ENCODE peak calls at places on chromosome 16, in seven cellular contexts. J is H1, P is AG10803, M is IMR-90, E is tibial nerve, X is PC-9, R is GM12865. D is an unnamed sample.

GRCh38 chr16:70597135-70597534 is 49.2 kb upstream of the IL34 start:
- DNase-seq in J (no peak), P (no peak), M (no peak), E (no peak), X (no peak), R (no peak), D (no peak)

GRCh38 chr16:3147046-3147756 is 12.4 kb downstream of the ZNF213 start:
- DNase-seq in J (no peak), P (no peak), M (no peak), E (no peak), X (peak), R (no peak), D (no peak)

GRCh38 chr16:49457196-49457595 is 83.6 kb downstream of the C16orf78 start:
- DNase-seq in J (no peak), P (no peak), M (no peak), E (no peak), X (no peak), R (no peak), D (no peak)

GRCh38 chr16:55660026-55660425 is 4.2 kb downstream of the SLC6A2 start:
- DNase-seq in J (no peak), P (no peak), M (no peak), E (no peak), X (no peak), R (no peak), D (no peak)

GRCh38 chr16:83906690-83907089 is 7.8 kb downstream of the MLYCD start:
- DNase-seq in J (no peak), P (peak), M (peak), E (no peak), X (no peak), R (no peak), D (no peak)

GRCh38 chr16:27228621-27229501 is 25.5 kb downstream of the KDM8 start:
- DNase-seq in J (no peak), P (no peak), M (no peak), E (no peak), X (no peak), R (peak), D (no peak)

GRCh38 chr16:81921415-81921814 is 89.9 kb downstream of the SDR42E1 start:
- DNase-seq in J (no peak), P (no peak), M (peak), E (no peak), X (no peak), R (no peak), D (no peak)

GRCh38 chr16:662095-662494 is 5.8 kb upstream of the RHOT2 start:
- DNase-seq in J (no peak), P (no peak), M (no peak), E (no peak), X (no peak), R (no peak), D (no peak)

GRCh38 chr16:50955311-50955710 is 195.8 kb downstream of the SALL1 start:
- DNase-seq in J (no peak), P (no peak), M (no peak), E (no peak), X (no peak), R (no peak), D (no peak)

GRCh38 chr16:84115919-84116719 is 623 bp downstream of the MBTPS1 start:
- DNase-seq in J (no peak), P (peak), M (peak), E (no peak), X (peak), R (peak), D (no peak)

GRCh38 chr16:66299349-66299748 is 67.1 kb upstream of the CDH5 start:
- DNase-seq in J (no peak), P (no peak), M (no peak), E (no peak), X (no peak), R (no peak), D (no peak)

GRCh38 chr16:22206847-22207714 is 1.0 kb downstream of the EEF2K start:
- DNase-seq in J (no peak), P (peak), M (peak), E (peak), X (no peak), R (peak), D (peak)

GRCh38 chr16:75559564-75560372 is 3.7 kb upstream of the TMEM231 start:
- DNase-seq in J (no peak), P (peak), M (peak), E (no peak), X (no peak), R (no peak), D (no peak)

GRCh38 chr16:1364510-1364909 is 12.8 kb downstream of the GNPTG start:
- DNase-seq in J (no peak), P (no peak), M (no peak), E (no peak), X (no peak), R (no peak), D (no peak)

GRCh38 chr16:59412275-59412841 is 678.2 kb upstream of the GOT2 start:
- DNase-seq in J (no peak), P (no peak), M (peak), E (no peak), X (no peak), R (no peak), D (no peak)

GRCh38 chr16:76964464-76965154 is 226.4 kb upstream of the MON1B start:
- DNase-seq in J (no peak), P (no peak), M (no peak), E (no peak), X (no peak), R (no peak), D (no peak)

GRCh38 chr16:50152386-50152806 is 710 bp upstream of the TENT4B start:
- DNase-seq in J (peak), P (peak), M (no peak), E (no peak), X (no peak), R (peak), D (no peak)

GRCh38 chr16:49061315-49061714 is 220.3 kb downstream of the CBLN1 start:
- DNase-seq in J (no peak), P (no peak), M (no peak), E (no peak), X (no peak), R (no peak), D (no peak)

GRCh38 chr16:17358846-17359245 is 111.9 kb downstream of the XYLT1 start:
- DNase-seq in J (no peak), P (no peak), M (no peak), E (no peak), X (no peak), R (no peak), D (no peak)

GRCh38 chr16:66552288-66553143 is at the start of gene CKLF:
- DNase-seq in J (peak), P (peak), M (peak), E (peak), X (peak), R (peak), D (peak)

GRCh38 chr16:84198401-84198800 is 7.4 kb downstream of the ADAD2 start:
- DNase-seq in J (no peak), P (peak), M (peak), E (peak), X (no peak), R (no peak), D (no peak)

GRCh38 chr16:67518676-67519075 is 10.0 kb upstream of the RIPOR1 start:
- DNase-seq in J (no peak), P (no peak), M (no peak), E (no peak), X (no peak), R (no peak), D (no peak)

GRCh38 chr16:30747799-30748633 is at the start of gene PHKG2:
- DNase-seq in J (peak), P (peak), M (peak), E (peak), X (peak), R (peak), D (peak)
- TF ChIP-seq CTCF in J (no peak), P (no peak), M (no peak), E (peak), X (no peak), R (no peak), D (no peak)

DNA sequence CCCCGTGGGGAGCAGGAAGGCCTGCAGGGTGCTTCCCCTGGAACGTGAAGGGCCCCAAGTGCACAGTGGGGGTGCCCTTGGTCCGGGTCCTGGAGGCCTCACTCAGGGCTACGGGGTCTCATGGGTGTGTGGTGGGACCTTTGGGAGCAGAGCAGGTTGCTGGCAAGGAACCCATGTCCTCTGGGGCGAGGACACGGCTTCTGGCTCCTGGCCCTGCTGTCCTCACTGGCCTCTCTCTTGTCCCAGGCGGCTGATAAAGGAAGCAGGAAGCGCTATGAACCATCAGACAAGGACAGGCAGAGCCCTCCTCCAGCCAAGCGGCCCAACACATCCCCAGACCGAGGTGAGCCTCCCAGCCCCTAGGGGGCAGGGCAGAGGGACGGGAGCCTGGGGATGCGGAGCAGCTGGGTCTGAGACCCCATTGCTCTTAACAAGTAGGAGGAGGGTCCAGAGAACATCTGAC is 9.8 kb upstream of the IL17C start:
- DNase-seq in J (peak), P (no peak), M (no peak), E (no peak), X (no peak), R (no peak), D (no peak)
- TF ChIP-seq CTCF in J (peak), P (peak), M (peak), E (no peak), X (peak), R (peak), D (peak)

DNA sequence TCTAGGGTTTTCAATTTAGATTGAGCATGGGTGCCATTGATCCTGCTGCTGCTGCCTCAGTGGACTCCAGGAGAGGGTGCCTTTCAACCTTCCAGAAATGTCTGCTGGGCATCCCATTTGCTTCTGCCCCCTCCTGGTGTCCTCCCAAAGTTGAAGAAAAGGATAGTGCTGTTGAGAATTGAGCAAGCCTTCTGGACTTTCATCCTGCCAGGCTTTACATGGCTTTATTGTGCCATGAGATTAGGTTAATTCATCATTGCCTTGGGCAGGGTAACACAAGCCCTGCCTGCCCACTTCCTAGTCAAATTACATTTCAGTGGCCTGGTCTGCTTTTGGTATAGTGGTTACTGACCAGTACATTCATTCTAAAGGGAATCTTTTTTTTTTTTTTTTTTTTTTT is 17.9 kb upstream of the TANGO6 start:
- DNase-seq in J (no peak), P (no peak), M (no peak), E (no peak), X (no peak), R (no peak), D (no peak)
- TF ChIP-seq CTCF in J (no peak), P (no peak), M (no peak), E (no peak), X (no peak), R (no peak), D (no peak)

GRCh38 chr16:72818286-72818845 is 229.6 kb downstream of the ZFHX3 start:
- DNase-seq in J (peak), P (no peak), M (no peak), E (no peak), X (no peak), R (no peak), D (no peak)
- TF ChIP-seq CTCF in J (peak), P (peak), M (peak), E (no peak), X (no peak), R (no peak), D (no peak)

GRCh38 chr16:54542805-54543504 is 256.4 kb upstream of the IRX3 start:
- DNase-seq in J (no peak), P (no peak), M (no peak), E (no peak), X (no peak), R (no peak), D (no peak)

GRCh38 chr16:54545890-54546476 is 259.4 kb upstream of the IRX3 start:
- DNase-seq in J (no peak), P (no peak), M (no peak), E (no peak), X (no peak), R (no peak), D (no peak)

GRCh38 chr16:54547052-54547451 is 260.5 kb upstream of the IRX3 start:
- DNase-seq in J (no peak), P (no peak), M (no peak), E (no peak), X (no peak), R (no peak), D (no peak)

GRCh38 chr16:54544553-54545180 is 258.1 kb upstream of the IRX3 start:
- DNase-seq in J (no peak), P (no peak), M (no peak), E (no peak), X (no peak), R (no peak), D (no peak)

DNA sequence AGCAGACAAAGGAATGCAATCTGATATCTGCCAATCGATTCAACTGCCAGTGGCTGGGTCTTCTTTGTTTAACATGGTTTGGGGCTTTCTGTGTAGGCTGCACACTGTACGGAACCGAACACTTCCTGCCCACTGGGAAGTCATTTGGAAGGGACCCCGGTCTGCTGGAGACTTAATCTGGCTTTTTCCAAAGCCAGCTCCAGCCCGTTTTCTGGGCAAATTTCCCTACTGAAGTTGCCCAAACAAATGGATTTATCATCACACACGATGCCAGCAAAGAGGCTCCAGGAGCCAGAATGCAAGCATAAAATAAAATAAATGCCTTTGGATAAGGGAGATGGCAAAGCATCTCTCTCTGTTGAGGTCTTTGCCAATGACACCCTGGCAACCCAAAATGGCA is 259.9 kb upstream of the IRX3 start:
- DNase-seq in J (no peak), P (no peak), M (no peak), E (no peak), X (no peak), R (no peak), D (no peak)
- TF ChIP-seq CTCF in J (no peak), P (no peak), M (no peak), E (no peak), X (no peak), R (no peak), D (no peak)

DNA sequence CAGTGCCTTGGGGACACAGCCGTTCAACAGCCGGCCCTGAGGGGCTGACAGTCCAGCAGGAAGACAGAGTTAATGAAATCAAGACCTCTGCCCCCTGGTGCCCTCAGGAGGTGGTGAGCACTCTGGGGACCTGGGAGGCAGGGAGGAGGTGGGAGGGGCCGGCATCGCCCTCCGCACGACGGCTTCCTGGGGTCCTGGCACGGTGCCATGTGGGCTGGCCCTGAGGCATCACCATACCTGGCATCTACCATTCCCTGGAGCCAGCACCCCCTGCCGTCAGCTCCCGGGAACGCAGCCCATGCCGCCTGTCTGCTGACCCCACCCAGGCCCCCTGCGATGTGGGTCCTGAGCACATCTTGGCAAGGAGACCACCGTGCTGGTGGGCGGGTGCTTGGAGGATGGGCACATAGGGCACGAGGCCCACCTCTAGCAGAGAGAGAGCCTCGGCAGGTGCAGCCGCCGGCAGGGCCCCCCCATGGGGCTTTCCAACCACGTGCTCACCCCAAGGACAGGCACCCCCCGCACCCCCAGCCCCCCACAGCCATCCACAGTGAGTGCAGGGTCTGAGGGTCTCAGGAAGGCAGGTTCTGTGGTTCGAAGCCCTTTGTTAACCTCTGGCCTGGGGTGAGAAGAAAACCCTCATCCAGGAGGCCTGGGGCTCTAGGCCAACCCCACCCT is 52.5 kb downstream of the ZFPM1 start:
- DNase-seq in J (no peak), P (no peak), M (no peak), E (no peak), X (no peak), R (peak), D (no peak)
- TF ChIP-seq CTCF in J (peak), P (peak), M (peak), E (no peak), X (peak), R (peak), D (peak)

GRCh38 chr16:10564591-10564990 is 15.8 kb downstream of the EMP2 start:
- DNase-seq in J (no peak), P (no peak), M (no peak), E (no peak), X (no peak), R (no peak), D (no peak)

GRCh38 chr16:10565167-10565566 is 15.2 kb downstream of the EMP2 start:
- DNase-seq in J (no peak), P (no peak), M (peak), E (no peak), X (no peak), R (no peak), D (no peak)

GRCh38 chr16:10562361-10562899 is 18.0 kb downstream of the EMP2 start:
- DNase-seq in J (no peak), P (no peak), M (no peak), E (no peak), X (no peak), R (no peak), D (no peak)

GRCh38 chr16:10569629-10570028 is 10.8 kb downstream of the EMP2 start:
- DNase-seq in J (no peak), P (no peak), M (peak), E (no peak), X (no peak), R (no peak), D (no peak)

GRCh38 chr16:10566613-10567012 is 13.8 kb downstream of the EMP2 start:
- DNase-seq in J (no peak), P (no peak), M (no peak), E (no peak), X (no peak), R (peak), D (no peak)
- TF ChIP-seq CTCF in J (peak), P (no peak), M (no peak), E (no peak), X (no peak), R (peak), D (no peak)

GRCh38 chr16:86381491-86381890 is 128.8 kb upstream of the FOXF1 start:
- DNase-seq in J (no peak), P (no peak), M (no peak), E (no peak), X (no peak), R (no peak), D (no peak)
- TF ChIP-seq CTCF in J (no peak), P (no peak), M (no peak), E (no peak), X (no peak), R (no peak), D (no peak)

GRCh38 chr16:61007694-61008093 is 1028.5 kb downstream of the CDH8 start:
- DNase-seq in J (no peak), P (no peak), M (no peak), E (no peak), X (no peak), R (no peak), D (no peak)
- TF ChIP-seq CTCF in J (no peak), P (no peak), M (no peak), E (no peak), X (no peak), R (no peak), D (no peak)

DNA sequence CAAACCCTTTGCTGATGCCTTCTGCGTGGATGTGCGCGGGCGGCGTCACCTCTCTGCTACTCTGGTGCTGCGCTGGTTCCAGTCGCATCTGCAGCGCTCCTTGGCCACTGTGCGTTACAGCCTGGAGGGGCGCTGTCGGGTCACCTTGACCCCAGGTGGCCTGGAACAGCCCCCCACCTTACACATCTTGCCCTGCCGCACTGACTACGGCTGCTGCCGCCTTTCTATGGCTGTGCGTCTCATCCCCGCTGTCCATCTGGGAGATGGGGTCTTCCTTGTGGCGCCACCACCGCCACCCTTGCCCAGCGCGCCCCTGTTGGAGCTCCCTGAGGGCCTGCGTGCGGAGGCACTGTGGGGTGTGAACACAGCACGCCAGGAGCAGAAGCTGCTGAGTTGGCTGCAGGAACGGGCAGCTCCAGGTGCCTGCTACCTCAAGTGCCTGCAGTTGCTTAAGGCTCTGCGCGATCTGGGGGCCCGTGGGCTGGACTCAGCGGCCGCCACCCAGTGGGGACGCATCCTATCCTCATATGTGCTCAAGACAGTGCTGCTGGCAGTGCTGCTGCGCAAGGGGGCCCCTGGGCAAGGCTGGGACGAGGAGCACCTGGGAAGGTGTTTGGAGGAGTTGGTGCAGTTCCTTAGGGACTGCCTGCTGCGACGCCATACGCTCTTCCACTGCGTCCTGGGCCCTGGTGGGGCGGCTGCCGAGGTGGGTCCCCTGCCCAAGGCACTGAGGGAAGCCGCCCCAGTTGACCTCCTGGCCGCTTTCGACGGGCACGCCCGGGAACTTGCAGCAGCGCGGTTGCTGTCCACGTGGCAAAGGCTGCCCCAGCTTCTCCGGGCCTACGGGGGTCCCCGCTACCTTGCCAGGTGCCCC is 1.6 kb downstream of the ITPRIPL2 start:
- DNase-seq in J (no peak), P (no peak), M (no peak), E (no peak), X (peak), R (no peak), D (no peak)
- TF ChIP-seq CTCF in J (peak), P (peak), M (peak), E (peak), X (peak), R (no peak), D (no peak)